ENCODE peak calls at places on chromosomes 3 and 15, in four cellular contexts. H, P, K and A are unnamed samples.

GRCh38 chr3:96813134-96813819 is 1.1 kb upstream of the EPHA6 start:
- DNase-seq in K (peak), H (peak), P (peak), A (peak)

GRCh38 chr15:41847206-41847605 is 8.6 kb downstream of the PLA2G4B start:
- DNase-seq in K (no peak), P (no peak), H (no peak), A (no peak)

GRCh38 chr15:75001310-75001709 is 5.9 kb downstream of the SCAMP5 start:
- DNase-seq in H (no peak), K (no peak), P (no peak), A (no peak)

GRCh38 chr15:45640610-45641009 is 5.8 kb downstream of the SQOR start:
- DNase-seq in P (peak), K (no peak), H (no peak), A (no peak)

GRCh38 chr15:92879949-92880725 is 20.0 kb upstream of the CHD2 start:
- DNase-seq in K (no peak), H (no peak), P (no peak), A (no peak)

GRCh38 chr15:88800026-88800425 is 3.2 kb upstream of the ACAN start:
- DNase-seq in P (no peak), K (no peak), H (no peak), A (no peak)

GRCh38 chr3:172808969-172809546 is 58.5 kb downstream of the ECT2 start:
- DNase-seq in H (no peak), K (no peak), P (no peak), A (no peak)

GRCh38 chr3:112604536-112604935 is 36.4 kb downstream of the CCDC80 start:
- DNase-seq in K (peak), P (peak), H (no peak), A (no peak)

GRCh38 chr15:45546789-45547188 is 24.2 kb upstream of the SLC30A4 start:
- DNase-seq in P (no peak), H (no peak), K (no peak), A (no peak)

GRCh38 chr15:56989411-56989924 is 71.0 kb downstream of the TCF12 start:
- DNase-seq in H (no peak), K (no peak), P (no peak), A (no peak)

GRCh38 chr3:45059132-45059531 is 33.0 kb downstream of the CLEC3B start:
- DNase-seq in K (no peak), P (no peak), H (no peak), A (no peak)

GRCh38 chr3:17640466-17640865 is 102.0 kb downstream of the TBC1D5 start:
- DNase-seq in P (no peak), K (no peak), H (no peak), A (no peak)

GRCh38 chr3:150059241-150059640 is 88.5 kb upstream of the PFN2 start:
- DNase-seq in P (no peak), K (peak), H (no peak), A (no peak)

GRCh38 chr3:120640231-120640630 is 41.8 kb downstream of the HGD start:
- DNase-seq in P (no peak), H (no peak), K (no peak), A (no peak)

GRCh38 chr3:53715815-53716483 is 130.3 kb downstream of the CHDH start:
- DNase-seq in K (no peak), P (no peak), H (no peak), A (no peak)

GRCh38 chr3:142595581-142595950 is 627 bp upstream of the PLS1 start:
- DNase-seq in P (peak), K (peak), H (no peak), A (no peak)

GRCh38 chr15:76196286-76196948 is 114.9 kb downstream of the ETFA start:
- DNase-seq in H (peak), K (peak), P (peak), A (peak)

GRCh38 chr3:186254676-186255665 is 107.1 kb downstream of the DGKG start:
- DNase-seq in K (no peak), P (no peak), H (peak), A (no peak)

GRCh38 chr15:39438795-39439577 is 141.9 kb upstream of the THBS1 start:
- DNase-seq in K (no peak), P (no peak), H (no peak), A (no peak)

GRCh38 chr3:180755553-180755952 is 76.3 kb upstream of the CCDC39 start:
- DNase-seq in K (no peak), P (no peak), H (no peak), A (no peak)

GRCh38 chr3:81788650-81789049 is 27.2 kb upstream of the GBE1 start:
- DNase-seq in K (no peak), H (no peak), P (no peak), A (no peak)

GRCh38 chr15:73362900-73363299 is 5.9 kb downstream of the HCN4 start:
- DNase-seq in P (no peak), K (no peak), H (no peak), A (no peak)

GRCh38 chr3:188853896-188854295 is 317.9 kb upstream of the TPRG1 start:
- DNase-seq in H (no peak), K (no peak), P (no peak), A (no peak)

GRCh38 chr15:57198654-57199241 is 177.6 kb upstream of the CGNL1 start:
- DNase-seq in H (no peak), P (no peak), K (peak), A (no peak)

GRCh38 chr3:49553320-49553689 is 972 bp upstream of the BSN start:
- DNase-seq in K (no peak), H (no peak), P (peak), A (no peak)

GRCh38 chr3:176785207-176785606 is 412.1 kb downstream of the TBL1XR1 start:
- DNase-seq in P (no peak), K (no peak), H (peak), A (no peak)

GRCh38 chr3:186180891-186181471 is 72.1 kb upstream of the ETV5 start:
- DNase-seq in K (no peak), H (no peak), P (no peak), A (no peak)

GRCh38 chr3:191360620-191361019 is 30.3 kb upstream of the UTS2B start:
- DNase-seq in H (no peak), P (no peak), K (no peak), A (no peak)

GRCh38 chr3:151314132-151314531 is 2.5 kb downstream of the GPR87 start:
- DNase-seq in P (no peak), K (no peak), H (no peak), A (no peak)

GRCh38 chr3:158918008-158918407 is 116.2 kb downstream of the MFSD1 start:
- DNase-seq in H (peak), P (peak), K (peak), A (peak)

GRCh38 chr15:99014803-99015676 is 7.4 kb upstream of the PGPEP1L start:
- DNase-seq in K (peak), H (peak), P (no peak), A (peak)

GRCh38 chr15:73369073-73369694 is 426 bp upstream of the HCN4 start:
- DNase-seq in K (no peak), P (no peak), H (no peak), A (no peak)

GRCh38 chr15:71252036-71252898 is 137.0 kb downstream of the THSD4 start:
- DNase-seq in P (no peak), K (no peak), H (no peak), A (no peak)

GRCh38 chr3:77038928-77039605 is 832 bp upstream of the ROBO2 start:
- DNase-seq in K (peak), H (no peak), P (no peak), A (peak)

GRCh38 chr3:170002829-170003228 is 35.0 kb upstream of the GPR160 start:
- DNase-seq in K (no peak), H (no peak), P (no peak), A (no peak)

GRCh38 chr3:166177130-166177529 is 339.9 kb upstream of the BCHE start:
- DNase-seq in P (no peak), K (no peak), H (no peak), A (no peak)